ENCODE peak calls at places on chromosomes 2 and 18, in five cellular contexts. L is activated naive CD8-positive, alpha-beta T cell treated with anti-CD3 and anti-CD28 coated beads, Interleukin-2, amount 10 ng/mL, durations not matched to agents 7 days and 5 days; V is GM04504; F is left colon; X is fibroblast of lung. D is an unnamed sample.

GRCh38 chr2:217801711-217802110 is 201.1 kb downstream of the TNS1 start:
- DNase-seq in L (no peak), V (no peak), F (no peak), X (no peak), D (no peak)

GRCh38 chr2:168272225-168272624 is 24.8 kb upstream of the STK39 start:
- DNase-seq in L (no peak), V (no peak), F (no peak), X (no peak), D (no peak)

GRCh38 chr18:60145776-60146175 is 226.8 kb downstream of the MC4R start:
- DNase-seq in L (no peak), V (no peak), F (no peak), X (no peak), D (no peak)

GRCh38 chr2:110106642-110107041 is 9.0 kb downstream of the MALL start:
- DNase-seq in L (no peak), V (no peak), F (no peak), X (peak; percentile 97), D (peak; percentile 26)

GRCh38 chr2:212686285-212686895 is 147.8 kb upstream of the ERBB4 start:
- DNase-seq in L (peak; percentile 48), V (peak; percentile 42), F (peak; percentile 51), X (peak; percentile 43), D (no peak)

GRCh38 chr2:241730679-241731293 is 3.6 kb upstream of the D2HGDH start:
- DNase-seq in L (no peak), V (no peak), F (no peak), X (no peak), D (no peak)

GRCh38 chr2:221571108-221571390 is 1.1 kb downstream of the EPHA4 start:
- DNase-seq in L (no peak), V (no peak), F (peak; percentile 39), X (peak; percentile 40), D (no peak)

GRCh38 chr2:230007931-230008707 is 60.6 kb downstream of the SLC16A14 start:
- DNase-seq in L (peak; percentile 87), V (peak; percentile 37), F (peak; percentile 80), X (peak; percentile 55), D (peak; percentile 89)

GRCh38 chr2:65662654-65663432 is 230.4 kb upstream of the SPRED2 start:
- DNase-seq in L (no peak), V (peak; percentile 80), F (no peak), X (peak; percentile 99), D (no peak)

GRCh38 chr2:231682546-231683291 is 25.6 kb upstream of the PTMA start:
- DNase-seq in L (no peak), V (no peak), F (peak; percentile 32), X (no peak), D (no peak)

GRCh38 chr2:38959938-38960608 is 70.4 kb downstream of the ARHGEF33 start:
- DNase-seq in L (peak; percentile 82), V (peak; percentile 48), F (peak; percentile 76), X (peak; percentile 91), D (peak; percentile 76)

GRCh38 chr18:9613550-9614400 is 584 bp downstream of the PPP4R1 start:
- DNase-seq in L (peak; percentile 70), V (no peak), F (peak; percentile 78), X (peak; percentile 58), D (peak; percentile 79)

GRCh38 chr2:23698733-23699391 is 228.1 kb downstream of the ATAD2B start:
- DNase-seq in L (no peak), V (no peak), F (no peak), X (peak; percentile 70), D (no peak)

GRCh38 chr2:130865401-130865800 is 28.7 kb downstream of the ARHGEF4 start:
- DNase-seq in L (no peak), V (no peak), F (no peak), X (no peak), D (no peak)

D was measured in mucosa of descending colon.